ENCODE peak calls at places on chromosomes 13 and 19, in four cellular contexts. X is H1; I is fibroblast of lung; O is CD4-positive, alpha-beta memory T cell. U is an unnamed sample.

GRCh38 chr13:111372651-111373425 is 52.4 kb downstream of the TEX29 start:
- DNase-seq in I (no peak), X (peak), O (no peak), U (no peak)

GRCh38 chr19:1261512-1261862 is 7.6 kb upstream of the CIRBP start:
- DNase-seq in O (no peak), I (no peak), X (no peak), U (no peak)

GRCh38 chr19:15173746-15174404 is 26.9 kb downstream of the NOTCH3 start:
- DNase-seq in I (peak), O (no peak), X (no peak), U (no peak)

GRCh38 chr13:99087954-99088491 is 110.2 kb upstream of the DOCK9 start:
- DNase-seq in O (no peak), X (no peak), I (no peak), U (no peak)

GRCh38 chr19:20351244-20351643 is 184.2 kb downstream of the ZNF486 start:
- DNase-seq in X (no peak), O (no peak), I (no peak), U (no peak)

GRCh38 chr13:97258801-97259200 is 36.7 kb downstream of the MBNL2 start:
- DNase-seq in O (no peak), X (peak), I (no peak), U (no peak)

GRCh38 chr19:55257461-55258411 is 1.1 kb downstream of the PPP6R1 start:
- DNase-seq in X (peak), I (no peak), O (peak), U (no peak)

GRCh38 chr13:26482451-26483197 is 74.9 kb upstream of the WASF3 start:
- DNase-seq in I (peak), O (peak), X (peak), U (no peak)

GRCh38 chr19:737591-738093 is 13.3 kb upstream of the MISP start:
- DNase-seq in I (peak), X (peak), O (peak), U (no peak)

GRCh38 chr13:31063734-31064133 is 98.0 kb downstream of the HSPH1 start:
- DNase-seq in I (no peak), X (no peak), O (no peak), U (no peak)

GRCh38 chr13:77509221-77509620 is 26.3 kb upstream of the SCEL start:
- DNase-seq in X (no peak), O (no peak), I (peak), U (no peak)

GRCh38 chr13:100535401-100536135 is 53.0 kb downstream of the GGACT start:
- DNase-seq in I (peak), X (peak), O (no peak), U (no peak)

GRCh38 chr19:11226716-11227166 is 12.7 kb upstream of the ANGPTL8 start:
- DNase-seq in O (no peak), X (no peak), I (no peak), U (no peak)

GRCh38 chr19:30391052-30391451 is 18.9 kb downstream of the ZNF536 start:
- DNase-seq in X (no peak), O (no peak), I (no peak), U (no peak)

GRCh38 chr19:34351382-34351802 is 13.6 kb upstream of the GPI start:
- DNase-seq in I (no peak), O (no peak), X (no peak), U (no peak)

GRCh38 chr13:20161275-20161950 is 561 bp upstream of the GJA3 start:
- DNase-seq in I (no peak), X (peak), O (peak), U (no peak)

GRCh38 chr13:22793598-22794134 is 387.1 kb upstream of the SGCG start:
- DNase-seq in X (no peak), O (no peak), I (no peak), U (no peak)

GRCh38 chr13:51479199-51479523 is 26.3 kb upstream of the INTS6 start:
- DNase-seq in I (peak), X (no peak), O (no peak), U (no peak)

GRCh38 chr19:10007366-10007765 is 2.9 kb downstream of the COL5A3 start:
- DNase-seq in O (no peak), I (no peak), X (no peak), U (no peak)

GRCh38 chr13:99258210-99258860 is at the start of gene GPR18:
- DNase-seq in O (peak), X (no peak), I (peak), U (no peak)

GRCh38 chr13:20684041-20684440 is 19.5 kb upstream of the IL17D start:
- DNase-seq in X (no peak), I (no peak), O (no peak), U (no peak)

GRCh38 chr13:31374682-31375081 is 174.9 kb downstream of the B3GLCT start:
- DNase-seq in X (no peak), I (no peak), O (no peak), U (no peak)

GRCh38 chr13:110944121-110944967 is 29.5 kb upstream of the ANKRD10 start:
- DNase-seq in I (peak), O (peak), X (no peak), U (no peak)

GRCh38 chr19:4059493-4059880 is 7.2 kb downstream of the ZBTB7A start:
- DNase-seq in O (no peak), I (no peak), X (no peak), U (no peak)

GRCh38 chr13:50129923-50130685 is 114.9 kb downstream of the KCNRG start:
- DNase-seq in O (peak), I (peak), X (peak), U (peak)

GRCh38 chr19:18596752-18597157 is 8.2 kb downstream of the REX1BD start:
- DNase-seq in X (peak), I (peak), O (no peak), U (no peak)

GRCh38 chr19:17576758-17577532 is 21.5 kb downstream of the COLGALT1 start:
- DNase-seq in X (peak), O (no peak), I (peak), U (peak)

GRCh38 chr13:114088234-114088633 is 44.2 kb downstream of the RASA3 start:
- DNase-seq in O (no peak), I (no peak), X (no peak), U (no peak)

GRCh38 chr13:66506031-66506777 is 723.9 kb downstream of the PCDH9 start:
- DNase-seq in O (no peak), X (no peak), I (no peak), U (no peak)

GRCh38 chr13:89205856-89206255 is 1534.7 kb downstream of the SLITRK5 start:
- DNase-seq in I (peak), X (no peak), O (no peak), U (no peak)

GRCh38 chr19:42576241-42576640 is 18.5 kb downstream of the CEACAM8 start:
- DNase-seq in O (no peak), X (no peak), I (no peak), U (no peak)

GRCh38 chr13:24270639-24271131 is 38.7 kb upstream of the C1QTNF9 start:
- DNase-seq in I (peak), O (peak), X (no peak), U (no peak)

GRCh38 chr13:19766637-19767036 is 16.1 kb downstream of the PSPC1 start:
- DNase-seq in I (no peak), O (no peak), X (no peak), U (no peak)

GRCh38 chr19:17931532-17932191 is 1.2 kb upstream of the CCDC124 start:
- DNase-seq in X (peak), O (no peak), I (no peak), U (no peak)

GRCh38 chr19:43552616-43553015 is 19.6 kb downstream of the ZNF575 start:
- DNase-seq in I (no peak), O (no peak), X (no peak), U (no peak)

GRCh38 chr19:50377051-50377441 is 789 bp downstream of the NR1H2 start:
- DNase-seq in O (peak), I (no peak), X (peak), U (peak)

GRCh38 chr13:112573710-112574109 is 14.2 kb downstream of the TUBGCP3 start:
- DNase-seq in I (no peak), X (no peak), O (no peak), U (no peak)
- H3K27ac ChIP-seq in I (no peak), X (no peak), O (no peak), U (no peak)

GRCh38 chr19:2338751-2339643 is 10.5 kb downstream of the SPPL2B start:
- DNase-seq in O (no peak), X (no peak), I (no peak), U (no peak)
- H3K27ac ChIP-seq in O (no peak), X (no peak), I (no peak), U (no peak)

GRCh38 chr13:48094781-48095502 is at the start of gene MED4:
- DNase-seq in I (peak), X (peak), O (peak), U (peak)

GRCh38 chr13:48097793-48098192 is 2.9 kb upstream of the MED4 start:
- DNase-seq in I (no peak), O (no peak), X (no peak), U (no peak)

GRCh38 chr13:48093588-48093987 is 1.3 kb downstream of the MED4 start:
- DNase-seq in X (no peak), O (no peak), I (no peak), U (no peak)

GRCh38 chr13:48094404-48094780 is 512 bp downstream of the MED4 start:
- DNase-seq in I (peak), X (no peak), O (peak), U (no peak)

DNA sequence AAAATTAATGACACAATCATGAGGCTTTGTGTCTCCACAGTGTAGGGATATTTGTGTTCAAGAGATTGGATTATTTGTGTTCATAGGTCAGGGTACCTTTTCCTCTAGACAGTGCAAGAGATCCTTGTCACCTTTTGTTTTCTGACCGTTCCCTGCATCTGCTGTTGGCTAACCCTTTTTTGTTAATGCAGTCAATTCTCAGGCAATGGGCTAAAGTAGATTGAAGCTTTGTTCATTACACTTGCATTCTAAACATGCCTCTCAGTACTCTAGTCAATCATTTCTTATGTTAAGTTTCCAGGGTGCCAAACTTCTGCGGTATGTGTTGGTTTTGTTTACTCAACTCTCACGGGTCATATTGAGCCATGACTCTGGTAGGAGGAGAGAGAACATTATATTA is 1.8 kb upstream of the MED4 start:
- DNase-seq in O (no peak), I (no peak), X (no peak), U (no peak)
- H3K27ac ChIP-seq in O (no peak), I (no peak), X (no peak), U (no peak)

DNA sequence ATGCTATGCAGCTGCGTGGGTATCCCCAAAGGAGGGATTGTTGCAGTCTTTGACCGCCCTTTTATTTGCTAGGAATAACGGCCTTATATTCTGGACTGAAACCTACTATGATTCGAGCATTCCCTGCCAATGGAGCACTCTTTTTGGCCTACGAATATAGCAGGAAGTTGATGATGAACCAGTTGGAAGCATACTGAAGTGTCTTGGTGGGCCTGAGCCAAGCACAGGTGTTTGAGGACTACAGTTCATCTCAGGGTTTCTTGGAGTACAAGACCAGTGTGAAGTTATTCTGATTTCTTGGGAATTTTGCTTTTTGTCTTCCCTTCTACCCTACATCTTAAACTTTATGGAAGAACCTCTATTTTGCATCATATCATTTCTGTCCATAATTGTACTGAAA is 20.1 kb downstream of the SLC25A15 start:
- DNase-seq in I (no peak), O (no peak), X (no peak), U (no peak)
- H3K27ac ChIP-seq in I (no peak), O (no peak), X (no peak), U (no peak)

GRCh38 chr13:46202188-46202795 is 9.4 kb upstream of the LRRC63 start:
- DNase-seq in X (no peak), I (no peak), O (peak), U (no peak)
- H3K27ac ChIP-seq in X (no peak), I (no peak), O (no peak), U (no peak)

GRCh38 chr19:8639821-8640401 is 9.5 kb downstream of the NFILZ start:
- DNase-seq in X (no peak), O (no peak), I (no peak), U (no peak)

GRCh38 chr19:8630796-8631424 is 477 bp downstream of the NFILZ start:
- DNase-seq in O (no peak), I (no peak), X (no peak), U (no peak)

GRCh38 chr19:8631425-8631819 is 989 bp downstream of the NFILZ start:
- DNase-seq in O (no peak), I (peak), X (no peak), U (peak)

GRCh38 chr19:8638078-8638619 is 7.7 kb downstream of the NFILZ start:
- DNase-seq in I (no peak), O (no peak), X (no peak), U (no peak)

DNA sequence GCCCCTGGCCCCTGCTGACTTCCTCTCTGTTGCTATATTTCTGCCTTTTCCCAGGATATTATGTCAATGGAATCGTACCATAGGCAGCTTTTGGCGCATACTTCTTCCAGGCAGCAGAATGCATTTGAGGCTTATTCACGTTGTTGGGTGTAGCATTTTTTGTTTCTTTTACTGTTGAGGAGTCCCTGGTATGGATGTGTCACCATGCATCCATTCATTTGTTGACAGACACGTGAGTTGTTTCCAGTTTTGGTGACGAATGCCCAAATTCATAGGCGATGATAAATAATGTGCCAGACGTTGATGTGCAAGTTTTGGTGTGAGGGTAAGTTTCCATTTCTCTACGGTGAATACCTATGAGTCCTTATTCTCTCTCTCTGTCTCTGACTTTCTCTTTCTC is 5.0 kb downstream of the NFILZ start:
- DNase-seq in O (no peak), X (no peak), I (no peak), U (no peak)
- H3K27ac ChIP-seq in O (no peak), X (no peak), I (no peak), U (no peak)

DNA sequence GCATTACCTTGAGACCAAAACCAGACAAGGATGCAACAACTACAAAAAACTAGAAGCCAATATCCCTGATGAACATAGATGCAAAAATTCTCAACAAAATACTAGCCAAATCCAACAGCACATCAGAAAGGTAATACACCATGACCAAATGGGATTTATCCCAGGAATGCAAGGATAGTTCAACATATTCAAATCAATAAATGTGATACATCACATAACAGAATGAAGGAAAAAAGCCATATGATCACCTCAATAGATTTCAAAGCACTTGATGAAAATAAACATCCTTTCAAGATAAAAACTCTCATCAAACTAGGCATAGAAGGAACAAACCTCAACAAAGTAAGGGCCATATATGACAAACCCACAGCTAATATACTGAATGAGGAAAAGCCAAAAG is 10.2 kb upstream of the ZNF546 start:
- DNase-seq in X (no peak), I (no peak), O (no peak), U (no peak)
- H3K27ac ChIP-seq in X (no peak), I (no peak), O (no peak), U (no peak)

GRCh38 chr13:43884221-43884620 is 4.5 kb downstream of the LACC1 start:
- DNase-seq in I (no peak), O (no peak), X (no peak), U (no peak)
- H3K27ac ChIP-seq in I (no peak), O (no peak), X (no peak), U (no peak)

DNA sequence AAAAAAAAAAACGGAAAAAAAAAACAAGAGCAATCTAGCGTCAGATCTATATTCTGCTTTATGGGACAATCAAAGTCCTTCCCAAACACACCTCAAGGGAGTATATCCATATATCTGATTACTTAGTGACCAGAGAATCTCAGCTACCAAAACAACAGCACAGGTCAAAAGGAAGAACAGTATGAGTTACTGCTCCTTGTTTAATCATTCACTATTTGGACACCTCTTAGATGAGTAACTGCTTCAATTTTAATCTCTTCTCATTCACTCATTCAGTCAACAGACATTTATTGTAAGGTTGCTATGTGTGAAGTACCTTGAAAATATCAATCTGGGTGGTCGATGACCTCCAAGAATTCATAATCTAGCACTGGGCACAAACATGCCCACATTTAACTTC is 193.2 kb downstream of the IRS2 start:
- DNase-seq in I (no peak), X (no peak), O (no peak), U (no peak)
- H3K27ac ChIP-seq in I (no peak), X (no peak), O (no peak), U (no peak)

U was measured in suprapubic skin.